ENCODE peak calls at places on chromosomes 2 and 18, in eight cellular contexts. One of them, this sample, is unnamed.

GRCh38 chr18:8717011-8717770 is 11.8 kb downstream of the MTCL1 start:
- DNase-seq in lung: no peak
- DNase-seq in adipocyte: no peak
- DNase-seq in NCI-H1417: no peak
- DNase-seq in cardiac fibroblast: no peak
- DNase-seq in NCI-H510A: no peak
- DNase-seq in activated CD4-positive, alpha-beta T cell treated with anti-CD3 and anti-CD28 coated beads for 48 hours: no peak
- DNase-seq in M059J: no peak
- DNase-seq in this sample: no peak

GRCh38 chr2:27408601-27409320 is 630 bp downstream of the PPM1G start:
- DNase-seq in M059J: peak; percentile 41
- DNase-seq in lung: no peak
- DNase-seq in activated CD4-positive, alpha-beta T cell treated with anti-CD3 and anti-CD28 coated beads for 48 hours: no peak
- DNase-seq in adipocyte: peak; percentile 66
- DNase-seq in NCI-H1417: peak; percentile 24
- DNase-seq in cardiac fibroblast: peak; percentile 16
- DNase-seq in NCI-H510A: no peak
- DNase-seq in this sample: no peak

GRCh38 chr2:98637401-98638144 is 29.2 kb downstream of the UNC50 start:
- DNase-seq in activated CD4-positive, alpha-beta T cell treated with anti-CD3 and anti-CD28 coated beads for 48 hours: peak; percentile 61
- DNase-seq in M059J: no peak
- DNase-seq in adipocyte: no peak
- DNase-seq in lung: no peak
- DNase-seq in NCI-H1417: no peak
- DNase-seq in NCI-H510A: no peak
- DNase-seq in cardiac fibroblast: no peak
- DNase-seq in this sample: no peak

GRCh38 chr2:122132292-122132691 is 376.8 kb downstream of the TSN start:
- DNase-seq in cardiac fibroblast: peak; percentile 89
- DNase-seq in M059J: no peak
- DNase-seq in activated CD4-positive, alpha-beta T cell treated with anti-CD3 and anti-CD28 coated beads for 48 hours: no peak
- DNase-seq in NCI-H1417: no peak
- DNase-seq in NCI-H510A: no peak
- DNase-seq in adipocyte: no peak
- DNase-seq in lung: no peak
- DNase-seq in this sample: no peak

GRCh38 chr2:144467479-144468210 is 52.3 kb downstream of the ZEB2 start:
- DNase-seq in M059J: no peak
- DNase-seq in adipocyte: no peak
- DNase-seq in lung: no peak
- DNase-seq in activated CD4-positive, alpha-beta T cell treated with anti-CD3 and anti-CD28 coated beads for 48 hours: no peak
- DNase-seq in NCI-H1417: no peak
- DNase-seq in NCI-H510A: no peak
- DNase-seq in cardiac fibroblast: no peak
- DNase-seq in this sample: no peak

GRCh38 chr18:44954256-44954655 is 273.6 kb downstream of the SETBP1 start:
- DNase-seq in adipocyte: no peak
- DNase-seq in NCI-H1417: no peak
- DNase-seq in activated CD4-positive, alpha-beta T cell treated with anti-CD3 and anti-CD28 coated beads for 48 hours: no peak
- DNase-seq in cardiac fibroblast: no peak
- DNase-seq in lung: no peak
- DNase-seq in M059J: no peak
- DNase-seq in NCI-H510A: no peak
- DNase-seq in this sample: no peak

GRCh38 chr2:7029291-7030059 is 112.3 kb downstream of the RNF144A start:
- DNase-seq in cardiac fibroblast: no peak
- DNase-seq in M059J: peak; percentile 12
- DNase-seq in NCI-H510A: no peak
- DNase-seq in activated CD4-positive, alpha-beta T cell treated with anti-CD3 and anti-CD28 coated beads for 48 hours: no peak
- DNase-seq in NCI-H1417: no peak
- DNase-seq in lung: no peak
- DNase-seq in adipocyte: no peak
- DNase-seq in this sample: no peak

GRCh38 chr2:12087671-12088380 is 341.4 kb downstream of the LPIN1 start:
- DNase-seq in lung: no peak
- DNase-seq in adipocyte: peak; percentile 76
- DNase-seq in activated CD4-positive, alpha-beta T cell treated with anti-CD3 and anti-CD28 coated beads for 48 hours: no peak
- DNase-seq in cardiac fibroblast: peak; percentile 18
- DNase-seq in M059J: peak; percentile 90
- DNase-seq in NCI-H510A: no peak
- DNase-seq in NCI-H1417: no peak
- DNase-seq in this sample: no peak

GRCh38 chr2:25295654-25296053 is 46.1 kb downstream of the DNMT3A start:
- DNase-seq in activated CD4-positive, alpha-beta T cell treated with anti-CD3 and anti-CD28 coated beads for 48 hours: no peak
- DNase-seq in lung: no peak
- DNase-seq in NCI-H510A: no peak
- DNase-seq in cardiac fibroblast: no peak
- DNase-seq in NCI-H1417: no peak
- DNase-seq in M059J: no peak
- DNase-seq in adipocyte: no peak
- DNase-seq in this sample: no peak

GRCh38 chr2:13113016-13113415 is 396.3 kb downstream of the TRIB2 start:
- DNase-seq in adipocyte: no peak
- DNase-seq in NCI-H1417: no peak
- DNase-seq in cardiac fibroblast: no peak
- DNase-seq in M059J: no peak
- DNase-seq in activated CD4-positive, alpha-beta T cell treated with anti-CD3 and anti-CD28 coated beads for 48 hours: no peak
- DNase-seq in NCI-H510A: no peak
- DNase-seq in lung: no peak
- DNase-seq in this sample: no peak

GRCh38 chr18:28760299-28760698 is 583.4 kb upstream of the CDH2 start:
- DNase-seq in activated CD4-positive, alpha-beta T cell treated with anti-CD3 and anti-CD28 coated beads for 48 hours: no peak
- DNase-seq in lung: no peak
- DNase-seq in cardiac fibroblast: no peak
- DNase-seq in adipocyte: no peak
- DNase-seq in NCI-H510A: no peak
- DNase-seq in M059J: no peak
- DNase-seq in NCI-H1417: no peak
- DNase-seq in this sample: no peak

GRCh38 chr18:67302043-67302442 is 214.5 kb downstream of the DSEL start:
- DNase-seq in lung: no peak
- DNase-seq in activated CD4-positive, alpha-beta T cell treated with anti-CD3 and anti-CD28 coated beads for 48 hours: no peak
- DNase-seq in adipocyte: peak; percentile 60
- DNase-seq in NCI-H510A: no peak
- DNase-seq in NCI-H1417: no peak
- DNase-seq in cardiac fibroblast: peak; percentile 52
- DNase-seq in M059J: peak; percentile 65
- DNase-seq in this sample: no peak

GRCh38 chr18:23225518-23225917 is 90.2 kb downstream of the CABLES1 start:
- DNase-seq in cardiac fibroblast: peak; percentile 87
- DNase-seq in M059J: peak; percentile 96
- DNase-seq in NCI-H1417: no peak
- DNase-seq in activated CD4-positive, alpha-beta T cell treated with anti-CD3 and anti-CD28 coated beads for 48 hours: no peak
- DNase-seq in lung: no peak
- DNase-seq in NCI-H510A: no peak
- DNase-seq in adipocyte: peak; percentile 94
- DNase-seq in this sample: no peak

GRCh38 chr18:25830787-25831186 is 259.6 kb downstream of the SS18 start:
- DNase-seq in NCI-H510A: no peak
- DNase-seq in adipocyte: peak; percentile 66
- DNase-seq in M059J: peak; percentile 96
- DNase-seq in activated CD4-positive, alpha-beta T cell treated with anti-CD3 and anti-CD28 coated beads for 48 hours: no peak
- DNase-seq in lung: peak; percentile 36
- DNase-seq in NCI-H1417: no peak
- DNase-seq in cardiac fibroblast: peak; percentile 71
- DNase-seq in this sample: no peak

GRCh38 chr2:224417361-224417729 is 15.4 kb upstream of the FAM124B start:
- DNase-seq in adipocyte: no peak
- DNase-seq in cardiac fibroblast: no peak
- DNase-seq in activated CD4-positive, alpha-beta T cell treated with anti-CD3 and anti-CD28 coated beads for 48 hours: no peak
- DNase-seq in M059J: no peak
- DNase-seq in NCI-H510A: no peak
- DNase-seq in NCI-H1417: no peak
- DNase-seq in lung: no peak
- DNase-seq in this sample: peak; percentile 14

GRCh38 chr2:239710953-239711861 is 310.4 kb upstream of the HDAC4 start:
- DNase-seq in adipocyte: no peak
- DNase-seq in NCI-H510A: no peak
- DNase-seq in cardiac fibroblast: no peak
- DNase-seq in M059J: no peak
- DNase-seq in activated CD4-positive, alpha-beta T cell treated with anti-CD3 and anti-CD28 coated beads for 48 hours: no peak
- DNase-seq in NCI-H1417: no peak
- DNase-seq in lung: no peak
- DNase-seq in this sample: no peak

GRCh38 chr2:241229563-241230401 is 41.3 kb downstream of the ANO7 start:
- DNase-seq in lung: no peak
- DNase-seq in activated CD4-positive, alpha-beta T cell treated with anti-CD3 and anti-CD28 coated beads for 48 hours: no peak
- DNase-seq in adipocyte: no peak
- DNase-seq in NCI-H1417: no peak
- DNase-seq in M059J: no peak
- DNase-seq in cardiac fibroblast: no peak
- DNase-seq in NCI-H510A: no peak
- DNase-seq in this sample: no peak

GRCh38 chr2:187424156-187424555 is 23.9 kb downstream of the CALCRL start:
- DNase-seq in NCI-H1417: no peak
- DNase-seq in lung: no peak
- DNase-seq in adipocyte: peak; percentile 24
- DNase-seq in NCI-H510A: no peak
- DNase-seq in activated CD4-positive, alpha-beta T cell treated with anti-CD3 and anti-CD28 coated beads for 48 hours: no peak
- DNase-seq in M059J: no peak
- DNase-seq in cardiac fibroblast: peak; percentile 80
- DNase-seq in this sample: no peak

GRCh38 chr18:68714356-68714706 is 577 bp downstream of the TMX3 start:
- DNase-seq in NCI-H1417: no peak
- DNase-seq in NCI-H510A: no peak
- DNase-seq in lung: no peak
- DNase-seq in cardiac fibroblast: peak; percentile 23
- DNase-seq in M059J: peak; percentile 33
- DNase-seq in activated CD4-positive, alpha-beta T cell treated with anti-CD3 and anti-CD28 coated beads for 48 hours: peak; percentile 12
- DNase-seq in adipocyte: no peak
- DNase-seq in this sample: no peak

GRCh38 chr18:10455726-10456453 is 1.5 kb downstream of the APCDD1 start:
- DNase-seq in activated CD4-positive, alpha-beta T cell treated with anti-CD3 and anti-CD28 coated beads for 48 hours: no peak
- DNase-seq in cardiac fibroblast: no peak
- DNase-seq in NCI-H510A: no peak
- DNase-seq in NCI-H1417: peak; percentile 58
- DNase-seq in M059J: no peak
- DNase-seq in adipocyte: no peak
- DNase-seq in lung: no peak
- DNase-seq in this sample: no peak

GRCh38 chr2:67455219-67456142 is 58.3 kb downstream of the ETAA1 start:
- DNase-seq in activated CD4-positive, alpha-beta T cell treated with anti-CD3 and anti-CD28 coated beads for 48 hours: no peak
- DNase-seq in lung: no peak
- DNase-seq in NCI-H510A: no peak
- DNase-seq in NCI-H1417: no peak
- DNase-seq in cardiac fibroblast: no peak
- DNase-seq in M059J: no peak
- DNase-seq in adipocyte: no peak
- DNase-seq in this sample: no peak

GRCh38 chr2:127053731-127054603 is 53.0 kb downstream of the BIN1 start:
- DNase-seq in NCI-H1417: no peak
- DNase-seq in cardiac fibroblast: no peak
- DNase-seq in activated CD4-positive, alpha-beta T cell treated with anti-CD3 and anti-CD28 coated beads for 48 hours: no peak
- DNase-seq in adipocyte: no peak
- DNase-seq in M059J: no peak
- DNase-seq in NCI-H510A: no peak
- DNase-seq in lung: no peak
- DNase-seq in this sample: no peak

GRCh38 chr2:236951830-236952475 is 133.7 kb upstream of the COPS8 start:
- DNase-seq in adipocyte: no peak
- DNase-seq in lung: no peak
- DNase-seq in activated CD4-positive, alpha-beta T cell treated with anti-CD3 and anti-CD28 coated beads for 48 hours: no peak
- DNase-seq in NCI-H510A: no peak
- DNase-seq in NCI-H1417: no peak
- DNase-seq in M059J: no peak
- DNase-seq in cardiac fibroblast: no peak
- DNase-seq in this sample: no peak

GRCh38 chr2:234874347-234875046 is 77.3 kb upstream of the SH3BP4 start:
- DNase-seq in lung: no peak
- DNase-seq in adipocyte: no peak
- DNase-seq in M059J: no peak
- DNase-seq in cardiac fibroblast: no peak
- DNase-seq in activated CD4-positive, alpha-beta T cell treated with anti-CD3 and anti-CD28 coated beads for 48 hours: no peak
- DNase-seq in NCI-H1417: no peak
- DNase-seq in NCI-H510A: no peak
- DNase-seq in this sample: no peak

GRCh38 chr2:3628800-3629199 is 29.2 kb upstream of the ALLC start:
- DNase-seq in NCI-H1417: peak; percentile 41
- DNase-seq in adipocyte: no peak
- DNase-seq in M059J: no peak
- DNase-seq in activated CD4-positive, alpha-beta T cell treated with anti-CD3 and anti-CD28 coated beads for 48 hours: peak; percentile 20
- DNase-seq in cardiac fibroblast: no peak
- DNase-seq in NCI-H510A: peak; percentile 24
- DNase-seq in lung: no peak
- DNase-seq in this sample: no peak

This sample was measured in SK-N-MC.